ENCODE peak calls at places on chromosome 5, in four cellular contexts. L, J, N and K are unnamed samples.

GRCh38 chr5:149646564-149646963 is 65.3 kb downstream of the ARHGEF37 start:
- DNase-seq in L (no peak), J (no peak), N (no peak), K (no peak)

GRCh38 chr5:32936329-32936728 is 225.2 kb downstream of the NPR3 start:
- DNase-seq in L (no peak), J (no peak), N (no peak), K (no peak)

GRCh38 chr5:125655156-125655555 is 768.1 kb upstream of the GRAMD2B start:
- DNase-seq in L (no peak), J (no peak), N (no peak), K (no peak)

GRCh38 chr5:151682751-151683331 is 3.9 kb downstream of the SPARC start:
- DNase-seq in L (peak), J (no peak), N (peak), K (no peak)

GRCh38 chr5:174227228-174227627 is 181.7 kb downstream of the NSG2 start:
- DNase-seq in L (no peak), J (no peak), N (no peak), K (no peak)

GRCh38 chr5:30099634-30100033 is 1093.9 kb upstream of the CDH6 start:
- DNase-seq in L (no peak), J (no peak), N (no peak), K (no peak)

GRCh38 chr5:55418994-55419991 is 111.5 kb downstream of the MTREX start:
- DNase-seq in L (no peak), J (no peak), N (no peak), K (no peak)

GRCh38 chr5:115579747-115580173 is 22.5 kb downstream of the TICAM2 start:
- DNase-seq in L (no peak), J (no peak), N (no peak), K (no peak)

GRCh38 chr5:78640622-78641021 is 8.0 kb downstream of the LHFPL2 start:
- DNase-seq in L (no peak), J (no peak), N (no peak), K (no peak)

GRCh38 chr5:2993301-2993700 is 241.8 kb upstream of the IRX2 start:
- DNase-seq in L (no peak), J (no peak), N (no peak), K (no peak)

GRCh38 chr5:79974896-79975295 is 16.2 kb downstream of the MTX3 start:
- DNase-seq in L (no peak), J (no peak), N (no peak), K (no peak)

GRCh38 chr5:137320056-137321045 is 178.8 kb downstream of the SPOCK1 start:
- DNase-seq in L (no peak), J (no peak), N (no peak), K (no peak)

GRCh38 chr5:10904862-10905432 is 143.9 kb upstream of the DAP start:
- DNase-seq in L (no peak), J (no peak), N (no peak), K (no peak)

GRCh38 chr5:6750951-6751685 is 37.9 kb downstream of the TENT4A start:
- DNase-seq in L (peak), J (no peak), N (no peak), K (no peak)

GRCh38 chr5:55923177-55923872 is 71.4 kb downstream of the IL6ST start:
- DNase-seq in L (no peak), J (no peak), N (no peak), K (peak)

GRCh38 chr5:170291324-170291847 is 6.2 kb downstream of the LCP2 start:
- DNase-seq in L (no peak), J (no peak), N (no peak), K (no peak)

GRCh38 chr5:58985759-58986158 is 402.9 kb downstream of the RAB3C start:
- DNase-seq in L (no peak), J (no peak), N (no peak), K (no peak)

GRCh38 chr5:2143646-2144386 is 261.1 kb upstream of the IRX4 start:
- DNase-seq in L (no peak), J (no peak), N (no peak), K (no peak)

GRCh38 chr5:96517294-96517693 is 84.2 kb upstream of the PCSK1 start:
- DNase-seq in L (no peak), J (no peak), N (no peak), K (no peak)

GRCh38 chr5:89301572-89302025 is 418.6 kb upstream of the MEF2C start:
- DNase-seq in L (no peak), J (no peak), N (no peak), K (no peak)

GRCh38 chr5:89300426-89300970 is 417.5 kb upstream of the MEF2C start:
- DNase-seq in L (no peak), J (no peak), N (no peak), K (no peak)

GRCh38 chr5:89303033-89303480 is 420.1 kb upstream of the MEF2C start:
- DNase-seq in L (no peak), J (no peak), N (no peak), K (no peak)

GRCh38 chr5:89299998-89300397 is 417.0 kb upstream of the MEF2C start:
- DNase-seq in L (no peak), J (no peak), N (no peak), K (no peak)

GRCh38 chr5:89302102-89302891 is 419.3 kb upstream of the MEF2C start:
- DNase-seq in L (no peak), J (no peak), N (no peak), K (no peak)
- H3K27ac ChIP-seq in L (no peak), J (no peak), N (peak), K (no peak)

DNA sequence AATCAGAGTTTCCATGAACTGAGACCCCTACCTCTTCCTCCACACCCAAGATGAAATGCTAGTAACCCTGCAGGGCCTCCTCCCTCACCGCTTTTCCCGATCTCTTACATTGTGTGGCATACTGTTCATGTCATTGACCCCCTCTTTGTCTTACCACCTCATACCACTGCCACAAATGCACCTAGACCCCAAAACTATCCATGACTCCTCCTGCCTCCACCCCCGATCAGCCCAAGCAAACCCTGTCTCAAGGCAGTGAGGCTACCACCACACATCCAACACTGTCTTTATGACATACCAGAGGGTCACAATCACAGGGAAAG is 55.7 kb downstream of the PLAC8L1 start:
- DNase-seq in L (no peak), J (no peak), N (no peak), K (no peak)
- H3K27ac ChIP-seq in L (no peak), J (no peak), N (no peak), K (no peak)

DNA sequence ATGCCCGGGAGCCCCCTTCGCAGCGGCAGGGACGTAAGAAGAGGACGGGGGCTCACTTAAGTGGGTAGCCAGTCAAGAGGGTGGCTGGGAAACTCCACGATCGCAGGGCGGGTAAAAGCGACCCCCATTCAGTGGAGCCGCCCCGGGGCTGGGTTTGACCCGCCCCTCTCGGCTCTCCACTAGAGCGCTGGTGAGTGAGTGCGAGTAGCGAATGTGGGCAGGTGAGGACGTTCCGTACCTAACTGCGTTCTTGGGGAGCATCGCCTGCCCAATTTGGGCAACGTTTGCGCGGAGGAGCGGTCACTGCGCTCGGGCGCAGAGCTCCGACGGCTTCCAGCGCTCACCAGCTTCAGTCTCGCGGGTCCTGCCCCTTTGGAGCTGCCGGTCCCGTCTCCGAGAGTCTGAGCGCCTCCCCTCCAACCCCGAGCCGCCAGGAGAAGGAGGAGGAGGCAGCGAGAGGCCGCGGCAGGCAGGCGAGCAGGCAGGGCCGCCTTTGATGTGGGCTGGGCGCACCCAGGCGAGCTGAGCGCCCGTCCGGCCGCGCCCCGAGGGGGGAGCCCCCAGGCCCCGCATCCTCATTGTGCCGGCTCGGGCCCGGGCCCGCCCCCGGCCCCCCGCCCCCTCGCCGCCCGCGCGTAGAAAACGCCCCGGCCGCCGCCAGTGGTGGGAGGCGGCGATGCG is at the start of gene FGF18:
- DNase-seq in L (peak), J (no peak), N (no peak), K (peak)
- H3K27ac ChIP-seq in L (no peak), J (no peak), N (no peak), K (peak)

GRCh38 chr5:14142202-14142855 is 813 bp upstream of the TRIO start:
- DNase-seq in L (no peak), J (no peak), N (no peak), K (no peak)
- H3K27ac ChIP-seq in L (peak), J (peak), N (peak), K (peak)

GRCh38 chr5:76867827-76868693 is 18.2 kb downstream of the S100Z start:
- DNase-seq in L (peak), J (no peak), N (peak), K (peak)
- H3K27ac ChIP-seq in L (no peak), J (no peak), N (no peak), K (peak)

DNA sequence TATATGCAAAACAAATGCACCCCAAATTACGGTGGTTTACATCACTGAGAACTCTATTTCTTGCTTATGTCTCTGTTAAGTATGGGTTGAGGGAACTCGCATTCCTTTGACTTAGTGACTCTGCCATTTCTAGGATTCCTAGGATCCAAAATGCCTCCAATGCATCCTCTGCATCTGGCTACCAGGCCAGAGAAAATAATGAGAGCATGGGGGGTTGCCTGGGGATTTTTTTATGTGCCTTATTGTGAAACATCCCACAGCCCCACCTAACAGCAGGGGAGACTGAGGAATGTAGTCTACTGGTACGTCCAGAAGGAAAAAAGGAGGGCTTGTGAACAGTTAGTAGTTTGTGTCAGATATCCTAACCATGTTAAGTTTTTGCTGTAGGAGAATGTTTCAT is 466.0 kb upstream of the ARRDC3 start:
- DNase-seq in L (no peak), J (no peak), N (no peak), K (no peak)
- H3K27ac ChIP-seq in L (no peak), J (no peak), N (no peak), K (no peak)

DNA sequence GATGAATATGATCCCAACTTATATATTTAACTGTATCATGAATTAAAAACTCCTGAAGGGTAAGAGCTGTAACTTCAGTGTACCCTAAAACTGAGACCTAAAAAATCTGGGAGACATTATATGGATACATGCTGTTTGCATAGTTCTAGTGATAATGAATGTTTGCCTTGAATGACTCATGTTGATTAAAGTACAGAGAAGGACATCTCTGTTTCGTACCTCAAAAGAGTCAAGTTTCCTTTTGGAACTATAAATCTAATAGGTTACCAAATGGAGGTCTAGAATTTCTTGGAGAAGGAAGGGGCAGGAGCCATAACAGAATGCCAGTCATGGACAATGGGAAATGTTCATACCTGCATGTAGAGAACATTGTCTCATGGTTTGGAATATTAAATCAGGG is 168.1 kb downstream of the SNCAIP start:
- DNase-seq in L (no peak), J (no peak), N (no peak), K (no peak)
- H3K27ac ChIP-seq in L (no peak), J (no peak), N (no peak), K (no peak)

DNA sequence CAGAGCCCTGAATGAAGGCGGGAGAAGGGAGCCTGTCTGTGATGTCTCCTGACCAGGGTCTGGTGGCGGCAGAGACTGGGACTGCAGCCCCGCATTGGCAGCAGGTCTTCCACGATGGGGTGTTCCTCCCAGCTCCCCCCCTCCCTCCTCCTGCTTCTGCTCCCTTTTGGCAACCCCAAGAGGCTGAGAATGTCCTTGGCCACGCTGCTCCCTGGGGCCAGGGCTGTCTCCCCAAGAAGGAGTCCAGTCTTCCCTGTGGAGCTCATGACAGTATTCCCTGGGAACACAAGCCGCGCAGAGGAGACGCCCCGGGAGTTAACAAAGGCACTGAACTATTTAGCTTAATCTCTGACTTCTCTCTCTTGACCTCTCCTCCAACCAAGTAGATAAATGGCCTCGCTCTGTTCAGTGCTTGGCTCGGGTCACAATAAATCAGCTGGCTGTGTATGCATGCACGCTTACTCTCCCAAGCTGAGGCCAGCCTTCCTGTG is 84.0 kb upstream of the NEURL1B start:
- DNase-seq in L (peak), J (no peak), N (no peak), K (peak)
- H3K27ac ChIP-seq in L (no peak), J (no peak), N (no peak), K (peak)